ENCODE peak calls at places on chromosomes 11 and 22, in five cellular contexts. Z is WERI-Rb-1, J is OCI-LY7, V is body of pancreas, Q is spleen. N is an unnamed sample.

GRCh38 chr11:112584674-112585073 is 324.0 kb upstream of the PLET1 start:
- DNase-seq in Z (peak), J (peak), V (no peak), Q (no peak), N (no peak)

GRCh38 chr11:105042178-105042577 is 3.0 kb downstream of the CARD16 start:
- DNase-seq in Z (no peak), J (no peak), V (no peak), Q (no peak), N (no peak)

GRCh38 chr11:68840661-68841653 is 759 bp downstream of the CPT1A start:
- DNase-seq in Z (no peak), J (peak), V (peak), Q (peak), N (no peak)

GRCh38 chr11:10659339-10660216 is 34.0 kb downstream of the IRAG1 start:
- DNase-seq in Z (no peak), J (no peak), V (peak), Q (no peak), N (no peak)

GRCh38 chr22:17352798-17353197 is 16.5 kb upstream of the CECR2 start:
- DNase-seq in Z (no peak), J (no peak), V (no peak), Q (no peak), N (no peak)

GRCh38 chr11:120520091-120520822 is 8.7 kb downstream of the GRIK4 start:
- DNase-seq in Z (no peak), J (no peak), V (no peak), Q (peak), N (no peak)

GRCh38 chr22:23716811-23717801 is 26.3 kb downstream of the RGL4 start:
- DNase-seq in Z (peak), J (peak), V (peak), Q (peak), N (peak)

GRCh38 chr11:17745032-17745772 is 10.6 kb downstream of the KCNC1 start:
- DNase-seq in Z (no peak), J (no peak), V (no peak), Q (peak), N (no peak)

DNA sequence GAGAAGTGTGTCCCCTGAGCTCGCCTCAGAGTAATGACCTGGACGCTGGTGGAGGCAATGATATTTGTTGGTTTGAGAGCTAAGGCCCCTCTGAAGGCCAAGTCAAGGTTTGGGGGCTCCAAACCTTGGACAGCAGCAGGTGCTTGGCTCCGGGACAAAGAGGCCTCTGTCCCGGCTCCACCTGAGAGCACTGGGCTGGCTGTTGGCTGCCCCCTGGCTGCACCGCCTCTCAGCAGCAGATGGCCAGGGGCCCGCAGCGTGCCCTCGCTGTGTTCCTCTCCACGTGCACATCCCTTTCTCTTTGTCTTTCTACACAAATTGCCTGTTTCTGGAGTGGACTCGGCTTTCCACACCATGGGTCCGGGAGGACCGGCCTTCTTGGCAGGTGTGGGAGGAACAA is 301.3 kb downstream of the NTM start:
- DNase-seq in Z (peak), J (no peak), V (no peak), Q (no peak), N (no peak)
- TF ChIP-seq CTCF in Z (peak), J (no peak), V (no peak), Q (no peak), N (no peak)

GRCh38 chr22:46586531-46587011 is 33.6 kb upstream of the GRAMD4 start:
- DNase-seq in Z (no peak), J (no peak), V (no peak), Q (peak), N (no peak)
- TF ChIP-seq CTCF in Z (no peak), J (no peak), V (no peak), Q (no peak), N (no peak)

GRCh38 chr11:61734767-61735166 is 17.7 kb upstream of the MYRF start:
- DNase-seq in Z (no peak), J (no peak), V (no peak), Q (no peak), N (no peak)
- TF ChIP-seq CTCF in Z (no peak), J (no peak), V (no peak), Q (no peak), N (no peak)

DNA sequence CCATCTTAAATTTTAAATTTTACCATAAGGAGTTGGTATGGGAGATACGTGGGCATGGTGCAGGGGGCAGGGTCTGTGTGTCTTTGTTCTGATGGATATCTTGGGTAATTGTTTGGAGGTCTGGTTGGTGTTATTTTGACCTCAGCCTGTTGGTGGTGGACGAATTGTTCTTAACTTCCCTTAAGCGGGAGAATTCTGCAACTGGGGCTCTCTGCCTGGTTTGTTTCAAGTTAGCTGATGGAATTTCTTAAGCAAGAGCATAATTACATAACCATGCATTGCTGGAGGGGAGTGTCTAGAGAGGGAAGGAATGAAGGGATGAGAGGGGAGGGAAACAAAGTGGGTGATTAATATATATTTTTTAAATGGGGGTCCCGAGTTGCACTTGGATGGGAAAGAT is 908.5 kb upstream of the RAG2 start:
- DNase-seq in Z (no peak), J (no peak), V (no peak), Q (no peak), N (no peak)
- TF ChIP-seq CTCF in Z (no peak), J (no peak), V (no peak), Q (no peak), N (no peak)

GRCh38 chr11:75424396-75424795 is 8.6 kb downstream of the KLHL35 start:
- DNase-seq in Z (no peak), J (no peak), V (no peak), Q (peak), N (no peak)

GRCh38 chr11:75426720-75427086 is 6.3 kb downstream of the KLHL35 start:
- DNase-seq in Z (no peak), J (no peak), V (no peak), Q (peak), N (no peak)

GRCh38 chr11:75423721-75424120 is 9.3 kb downstream of the KLHL35 start:
- DNase-seq in Z (no peak), J (no peak), V (no peak), Q (peak), N (no peak)

GRCh38 chr11:75427181-75427580 is 5.8 kb downstream of the KLHL35 start:
- DNase-seq in Z (no peak), J (no peak), V (no peak), Q (peak), N (no peak)

DNA sequence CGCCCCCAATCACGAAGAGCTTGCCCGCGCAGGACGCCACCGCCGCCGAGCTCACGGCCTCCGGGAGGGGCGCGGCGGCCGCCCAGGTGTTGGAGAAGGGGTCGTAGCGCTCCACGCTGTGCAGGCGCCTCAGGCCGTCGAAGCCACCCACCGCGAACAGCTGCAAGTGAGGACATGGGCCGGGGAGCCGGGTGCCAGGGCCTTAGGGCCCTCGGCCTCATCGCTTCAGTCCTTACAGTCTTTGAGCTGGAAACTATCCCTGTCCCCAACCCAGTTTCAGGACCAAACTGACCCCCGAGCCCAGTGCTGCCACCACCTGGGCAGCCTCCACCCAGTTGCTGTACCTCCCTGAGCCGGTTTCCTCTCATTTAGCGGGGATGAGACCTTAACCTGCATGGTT is 7.6 kb downstream of the KLHL35 start:
- DNase-seq in Z (peak), J (peak), V (no peak), Q (peak), N (no peak)
- TF ChIP-seq CTCF in Z (peak), J (peak), V (no peak), Q (no peak), N (peak)

DNA sequence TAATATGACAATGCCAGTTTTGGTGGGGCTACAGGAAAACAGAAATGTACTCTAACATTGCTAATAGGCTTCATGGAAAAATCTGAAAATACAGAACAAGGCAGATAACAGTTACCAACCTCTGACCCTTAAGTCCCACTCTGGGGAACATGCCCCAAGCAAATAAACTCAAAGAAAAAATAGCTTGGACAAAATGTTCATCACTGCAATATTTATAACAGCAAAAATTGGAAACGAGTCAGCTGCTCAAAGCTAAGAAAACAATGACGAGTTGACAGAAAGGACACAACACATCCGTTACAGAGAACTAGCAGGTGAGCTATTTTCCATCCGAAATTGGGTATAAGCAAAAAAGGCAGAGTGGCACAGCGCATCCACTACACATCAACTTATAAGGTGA is 70.5 kb downstream of the PACSIN2 start:
- DNase-seq in Z (no peak), J (no peak), V (no peak), Q (no peak), N (no peak)
- TF ChIP-seq CTCF in Z (no peak), J (no peak), V (no peak), Q (no peak), N (no peak)

N was measured in GM12864.